ENCODE peak calls at places on chromosomes 3 and 15, in four cellular contexts. A, S, R and M are unnamed samples. For H3K36me3, the result is how much of the 10 kb centered on the place peaks cover.

GRCh38 chr15:68550004-68550403 is 28.8 kb upstream of the CORO2B start:
- DNase-seq in A (no peak), S (no peak), R (no peak), M (no peak)

GRCh38 chr3:66603161-66603611 is 102.4 kb upstream of the LRIG1 start:
- DNase-seq in A (no peak), S (no peak), R (no peak), M (no peak)

GRCh38 chr3:122435950-122436349 is 20.1 kb upstream of the WDR5B start:
- DNase-seq in A (no peak), S (no peak), R (no peak), M (no peak)

GRCh38 chr15:65192016-65192415 is 6.9 kb upstream of the CLPX start:
- DNase-seq in A (no peak), S (peak), R (no peak), M (peak)

GRCh38 chr3:65146149-65146548 is 458.3 kb upstream of the ADAMTS9 start:
- DNase-seq in A (no peak), S (no peak), R (no peak), M (peak)

GRCh38 chr15:70528270-70528706 is 235.1 kb downstream of the UACA start:
- DNase-seq in A (no peak), S (peak), R (no peak), M (peak)

GRCh38 chr15:49075876-49076275 is 29.6 kb upstream of the SECISBP2L start:
- DNase-seq in A (no peak), S (no peak), R (no peak), M (no peak)

GRCh38 chr3:160941885-160942494 is 163.2 kb downstream of the B3GALNT1 start:
- DNase-seq in A (peak), S (peak), R (peak), M (peak)

GRCh38 chr3:194472290-194472920 is 14.4 kb downstream of the ATP13A3 start:
- DNase-seq in A (no peak), S (peak), R (no peak), M (peak)

GRCh38 chr3:138987181-138987580 is 18.9 kb downstream of the PRR23A start:
- DNase-seq in A (no peak), S (no peak), R (no peak), M (no peak)

GRCh38 chr15:92429378-92430066 is 35.8 kb downstream of the ST8SIA2 start:
- DNase-seq in A (no peak), S (peak), R (no peak), M (peak)

GRCh38 chr15:99956820-99957641 is 223.8 kb upstream of the LYSMD4 start:
- DNase-seq in A (peak), S (no peak), R (no peak), M (no peak)

GRCh38 chr15:74384566-74385441 is 17.4 kb upstream of the CYP11A1 start:
- DNase-seq in A (no peak), S (no peak), R (no peak), M (peak)

GRCh38 chr3:105473521-105474223 is 107.0 kb downstream of the ALCAM start:
- DNase-seq in A (no peak), S (peak), R (no peak), M (peak)

GRCh38 chr3:170420307-170420821 is 1.7 kb downstream of the CLDN11 start:
- DNase-seq in A (no peak), S (peak), R (peak), M (peak)

GRCh38 chr15:92797168-92798052 is 102.7 kb upstream of the CHD2 start:
- DNase-seq in A (no peak), S (peak), R (no peak), M (peak)

GRCh38 chr3:30605706-30606300 is 598 bp upstream of the TGFBR2 start:
- DNase-seq in A (no peak), S (no peak), R (no peak), M (no peak)

GRCh38 chr3:100994187-100994586 is 966 bp upstream of the ABI3BP start:
- DNase-seq in A (no peak), S (no peak), R (no peak), M (no peak)
- H3K4me3 ChIP-seq in A (no peak), S (no peak), R (no peak), M (no peak)

DNA sequence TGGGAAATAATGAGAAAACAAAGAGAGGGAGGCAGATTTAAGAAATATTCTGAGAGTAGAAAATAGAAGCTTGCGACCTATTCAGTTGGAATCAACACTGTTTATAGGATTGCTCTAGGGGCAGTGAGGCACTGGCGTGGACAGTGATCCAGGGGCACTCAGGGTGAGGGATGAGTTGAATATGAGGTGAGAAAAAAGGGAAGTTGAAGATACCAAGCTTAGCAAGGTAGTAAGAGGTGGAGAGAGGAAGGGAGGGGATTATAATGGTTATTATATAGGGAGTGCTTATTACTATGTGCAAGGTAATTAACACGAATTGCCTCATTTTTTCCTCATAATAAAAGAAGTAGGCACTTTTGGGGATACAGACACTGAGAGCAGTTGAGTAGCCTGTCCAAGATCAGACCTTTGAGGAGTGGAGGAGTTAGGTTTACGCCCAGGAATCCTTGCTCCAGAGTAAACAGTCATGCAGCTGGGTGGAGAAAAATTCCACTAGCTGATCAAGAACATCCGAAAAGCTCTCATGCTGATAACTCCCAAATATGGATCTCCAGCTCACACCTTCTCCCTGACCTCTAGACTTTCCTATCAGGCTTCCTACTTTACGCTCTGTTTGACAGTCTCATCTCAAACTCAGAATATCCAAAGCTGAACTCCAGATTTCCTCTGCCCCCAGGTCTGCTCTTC is 53.2 kb downstream of the ST6GAL1 start:
- DNase-seq in A (no peak), S (peak), R (no peak), M (no peak)
- H3K36me3 ChIP-seq in A (under half), S (under half), R (under half), M (under half)

GRCh38 chr15:86650084-86650483 is 570.4 kb downstream of the AGBL1 start:
- DNase-seq in A (no peak), S (no peak), R (no peak), M (peak)

GRCh38 chr15:86660012-86660411 is 580.3 kb downstream of the AGBL1 start:
- DNase-seq in A (no peak), S (no peak), R (no peak), M (no peak)

GRCh38 chr15:86653344-86654192 is 573.9 kb downstream of the AGBL1 start:
- DNase-seq in A (no peak), S (no peak), R (no peak), M (no peak)

GRCh38 chr15:86649277-86649676 is 569.6 kb downstream of the AGBL1 start:
- DNase-seq in A (no peak), S (no peak), R (no peak), M (no peak)

GRCh38 chr15:86654501-86654900 is 574.8 kb downstream of the AGBL1 start:
- DNase-seq in A (no peak), S (no peak), R (no peak), M (no peak)
- TF ChIP-seq CTCF in A (no peak), S (no peak), R (no peak), M (no peak)

DNA sequence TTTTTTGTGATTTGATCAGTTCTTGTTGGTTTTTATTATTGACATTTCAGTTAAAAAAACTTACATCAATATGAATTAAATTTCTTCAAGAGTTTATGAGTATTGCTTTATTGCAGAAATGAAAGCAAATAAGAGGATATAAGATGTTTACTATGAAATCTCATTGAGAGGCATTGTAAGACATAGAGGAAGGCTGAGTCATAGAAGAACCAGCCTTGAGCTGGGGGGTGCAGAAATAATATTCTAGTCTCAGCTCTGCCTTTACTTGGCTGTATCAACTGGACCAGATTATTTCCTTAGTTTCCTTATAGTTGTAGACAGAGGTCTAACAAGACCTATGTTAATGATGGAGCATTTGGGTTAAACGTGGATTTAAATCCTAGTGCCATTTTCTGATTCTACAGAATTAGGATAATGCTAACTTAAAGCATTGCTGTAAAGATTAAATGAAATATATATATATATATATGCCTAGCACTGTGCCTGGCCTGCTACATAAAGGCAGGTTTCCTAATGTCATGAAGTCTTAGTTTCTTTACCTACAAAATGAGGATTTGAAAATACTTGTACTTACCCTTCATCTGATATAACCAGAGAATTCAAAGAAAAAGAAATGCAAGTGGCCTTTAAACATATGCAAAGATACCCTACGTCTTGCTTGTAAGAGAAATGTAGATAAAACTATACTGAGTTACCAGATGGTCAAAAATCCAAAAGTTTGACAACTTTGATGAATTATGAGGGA is 7.3 kb downstream of the FAM98B start:
- DNase-seq in A (no peak), S (peak), R (no peak), M (peak)
- H3K4me3 ChIP-seq in A (no peak), S (no peak), R (no peak), M (no peak)

GRCh38 chr15:64029633-64030032 is 16.7 kb downstream of the DAPK2 start:
- DNase-seq in A (no peak), S (no peak), R (no peak), M (no peak)
- H3K36me3 ChIP-seq in A (under half), S (under half), R (under half), M (under half)

DNA sequence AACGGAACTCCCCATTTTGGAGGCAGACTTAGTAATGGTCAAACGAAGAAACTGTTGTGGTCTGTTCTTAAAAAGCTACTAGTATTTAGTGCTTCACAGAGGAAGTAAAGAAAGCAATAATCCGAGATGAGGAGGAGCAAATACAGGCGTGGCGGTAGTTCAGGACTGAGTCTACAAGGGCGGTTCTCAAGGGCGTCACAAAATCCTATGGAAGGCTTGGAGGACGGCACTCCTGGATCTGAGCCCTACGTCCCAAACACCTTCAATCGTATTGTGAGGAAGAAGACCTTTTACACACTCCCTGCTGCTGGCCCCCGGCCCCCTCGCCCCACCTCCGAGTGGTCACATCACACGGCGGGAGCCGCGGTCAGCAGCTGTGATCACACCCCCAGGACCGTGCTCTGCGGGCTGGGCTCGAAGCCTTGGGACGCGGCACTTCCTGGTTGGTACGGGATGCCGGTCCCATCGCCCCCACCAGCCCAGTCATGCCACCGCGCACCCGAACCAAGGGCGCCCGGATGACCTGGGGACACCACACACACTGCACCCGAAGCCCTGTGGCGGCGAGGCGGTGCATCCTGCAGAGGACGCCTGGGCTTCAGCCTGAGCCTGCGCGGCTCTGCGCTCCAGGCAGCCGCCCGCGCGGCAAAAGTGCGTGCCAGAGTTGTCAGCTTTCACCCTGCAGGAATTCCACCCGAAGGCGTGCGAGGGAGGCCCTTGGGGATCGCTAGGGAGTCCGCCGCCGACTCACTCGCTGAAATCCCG is 588 bp downstream of the PLD1 start:
- DNase-seq in A (peak), S (peak), R (peak), M (peak)
- TF ChIP-seq CTCF in A (no peak), S (no peak), R (no peak), M (no peak)

GRCh38 chr3:142580061-142580423 is 1.5 kb upstream of the ATR start:
- DNase-seq in A (no peak), S (no peak), R (no peak), M (no peak)

GRCh38 chr3:142577701-142578308 is 728 bp downstream of the ATR start:
- DNase-seq in A (no peak), S (peak), R (no peak), M (peak)

GRCh38 chr3:142578309-142579223 is at the start of gene ATR:
- DNase-seq in A (peak), S (peak), R (peak), M (peak)

GRCh38 chr3:142576792-142577191 is 1.7 kb downstream of the ATR start:
- DNase-seq in A (no peak), S (no peak), R (no peak), M (no peak)

DNA sequence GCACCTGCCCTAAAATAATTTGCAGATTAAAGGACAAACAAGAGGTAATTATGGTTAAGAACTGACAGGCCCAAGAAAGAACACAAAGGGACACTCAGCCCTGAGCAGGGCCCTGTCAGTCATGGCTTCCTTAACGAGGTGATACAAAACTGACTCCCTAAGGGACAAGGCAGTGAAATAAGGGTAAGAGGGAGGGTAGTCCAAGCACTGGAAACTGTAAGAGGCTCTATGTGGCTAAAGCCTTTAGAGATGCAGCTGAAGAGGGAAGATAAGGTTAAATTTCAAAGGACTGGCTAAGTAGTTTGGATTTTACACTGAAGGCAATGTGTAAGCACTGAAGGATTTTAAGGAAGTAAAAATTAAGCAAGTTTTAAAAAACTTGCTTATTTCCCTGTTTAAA is 3.9 kb downstream of the ATR start:
- DNase-seq in A (no peak), S (no peak), R (no peak), M (no peak)
- H3K4me3 ChIP-seq in A (no peak), S (no peak), R (no peak), M (no peak)

GRCh38 chr3:133606902-133607301 is 33.4 kb downstream of the CDV3 start:
- DNase-seq in A (no peak), S (no peak), R (no peak), M (no peak)
- H3K36me3 ChIP-seq in A (under half), S (under half), R (under half), M (under half)